ENCODE peak calls at places on chromosomes 1 and 21, in seven cellular contexts. S, W, U, F, C, D and Y are unnamed samples.

GRCh38 chr1:218671573-218671972 is 326.4 kb downstream of the TGFB2 start:
- DNase-seq in W (peak), D (no peak), C (no peak), S (no peak), F (no peak), U (no peak), Y (no peak)

GRCh38 chr21:45109831-45110492 is 35.6 kb downstream of the ADARB1 start:
- DNase-seq in C (no peak), F (no peak), S (peak), D (no peak), U (peak), W (no peak), Y (no peak)

GRCh38 chr1:10612446-10613160 is 137.9 kb downstream of the PEX14 start:
- DNase-seq in D (no peak), C (no peak), U (peak), S (no peak), F (no peak), W (no peak), Y (no peak)

GRCh38 chr1:111323231-111323630 is 32.6 kb downstream of the CHIA start:
- DNase-seq in U (no peak), C (no peak), S (no peak), F (no peak), D (no peak), W (no peak), Y (no peak)

GRCh38 chr1:239958063-239958462 is 133.6 kb upstream of the FMN2 start:
- DNase-seq in C (no peak), D (no peak), W (no peak), S (no peak), U (no peak), F (no peak), Y (no peak)

GRCh38 chr1:158002022-158002629 is 8.7 kb downstream of the KIRREL1 start:
- DNase-seq in C (no peak), U (peak), S (no peak), W (peak), F (peak), D (no peak), Y (peak)

GRCh38 chr1:197471248-197472035 is 203.4 kb downstream of the CRB1 start:
- DNase-seq in F (no peak), S (no peak), U (no peak), C (no peak), W (peak), D (no peak), Y (no peak)

GRCh38 chr1:199394856-199395255 is 632.7 kb upstream of the NR5A2 start:
- DNase-seq in U (no peak), D (peak), C (no peak), W (no peak), F (peak), S (no peak), Y (no peak)

GRCh38 chr1:204377800-204378608 is 18.3 kb upstream of the PLEKHA6 start:
- DNase-seq in D (peak), C (no peak), U (peak), S (peak), W (peak), F (no peak), Y (peak)

GRCh38 chr1:50295553-50295952 is 127.7 kb downstream of the DMRTA2 start:
- DNase-seq in F (no peak), W (no peak), S (no peak), U (no peak), D (no peak), C (no peak), Y (no peak)

GRCh38 chr1:103180660-103181059 is 72.3 kb upstream of the COL11A1 start:
- DNase-seq in D (peak), W (no peak), C (no peak), F (peak), S (no peak), U (no peak), Y (no peak)

GRCh38 chr1:156103521-156103947 is 11.0 kb upstream of the LMNA start:
- DNase-seq in D (peak), S (no peak), F (peak), C (peak), U (no peak), W (no peak), Y (no peak)

GRCh38 chr1:8903908-8904650 is 25.6 kb upstream of the ENO1 start:
- DNase-seq in D (peak), F (peak), C (peak), W (no peak), S (no peak), U (no peak), Y (peak)

GRCh38 chr1:108605633-108606032 is 45.7 kb downstream of the EEIG2 start:
- DNase-seq in F (peak), U (no peak), S (no peak), C (no peak), D (peak), W (no peak), Y (no peak)

GRCh38 chr1:178461104-178461503 is 35.7 kb downstream of the CLEC20A start:
- DNase-seq in C (no peak), F (no peak), D (no peak), S (no peak), W (peak), U (no peak), Y (no peak)

GRCh38 chr1:166905930-166906329 is 29.9 kb upstream of the TADA1 start:
- DNase-seq in D (peak), F (peak), C (no peak), U (no peak), W (no peak), S (no peak), Y (no peak)

GRCh38 chr21:25405991-25406390 is 201.3 kb downstream of the MRPL39 start:
- DNase-seq in U (no peak), C (no peak), W (no peak), D (no peak), F (no peak), S (no peak), Y (no peak)

GRCh38 chr1:168709896-168710305 is 19.1 kb downstream of the DPT start:
- DNase-seq in D (peak), C (no peak), W (no peak), S (no peak), F (peak), U (no peak), Y (no peak)

GRCh38 chr1:245283001-245283400 is 128.2 kb downstream of the KIF26B start:
- DNase-seq in D (no peak), W (no peak), F (no peak), C (no peak), S (no peak), U (no peak), Y (no peak)

GRCh38 chr1:17233675-17234074 is 15.2 kb upstream of the PADI3 start:
- DNase-seq in F (peak), C (peak), D (peak), S (no peak), U (no peak), W (no peak), Y (no peak)
- H3K4me3 ChIP-seq in F (no peak), C (no peak), D (peak), S (no peak), U (no peak), W (no peak), Y (no peak)

GRCh38 chr1:2875677-2876531 is 74.4 kb upstream of the TTC34 start:
- DNase-seq in S (no peak), D (peak), U (no peak), W (no peak), F (peak), C (no peak), Y (no peak)
- H3K4me3 ChIP-seq in S (no peak), D (no peak), U (no peak), W (no peak), F (no peak), C (no peak), Y (no peak)

GRCh38 chr1:230867903-230868735 is at the start of gene C1orf198:
- DNase-seq in S (peak), C (peak), W (peak), D (peak), F (peak), U (peak), Y (peak)

GRCh38 chr1:230870916-230871315 is 2.6 kb upstream of the C1orf198 start:
- DNase-seq in U (no peak), S (no peak), C (no peak), F (no peak), W (no peak), D (no peak), Y (no peak)

GRCh38 chr1:230868736-230869385 is 540 bp upstream of the C1orf198 start:
- DNase-seq in S (peak), D (peak), U (peak), C (peak), W (peak), F (peak), Y (peak)

GRCh38 chr1:230867119-230867902 is 1.0 kb downstream of the C1orf198 start:
- DNase-seq in F (peak), C (no peak), U (no peak), D (peak), S (no peak), W (no peak), Y (no peak)

DNA sequence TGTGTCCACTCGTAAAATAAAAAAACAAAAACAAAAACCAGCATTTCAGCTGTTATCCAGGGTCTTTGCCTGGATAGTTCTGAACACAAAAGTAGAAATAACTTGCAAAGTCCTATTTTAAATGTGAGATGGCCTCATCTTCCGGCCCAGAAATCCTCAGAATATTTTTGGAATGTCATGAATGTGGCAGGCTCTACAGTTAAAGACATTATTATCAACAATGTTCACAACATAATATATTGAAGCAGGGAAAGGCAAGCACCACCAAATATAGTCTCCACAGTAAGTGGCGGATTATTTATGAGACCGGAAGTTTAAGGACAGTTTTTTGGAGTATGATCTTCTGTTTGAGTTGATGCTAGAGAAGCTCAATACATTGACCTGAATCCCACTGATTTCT is 1.2 kb upstream of the C1orf198 start:
- DNase-seq in C (no peak), D (no peak), F (peak), S (no peak), W (no peak), U (no peak), Y (no peak)
- H3K4me3 ChIP-seq in C (peak), D (peak), F (no peak), S (no peak), W (peak), U (peak), Y (peak)

GRCh38 chr1:118982281-118982680 is 5.9 kb downstream of the TBX15 start:
- DNase-seq in U (no peak), C (no peak), F (no peak), W (no peak), D (no peak), S (no peak), Y (no peak)
- H3K4me3 ChIP-seq in U (no peak), C (peak), F (no peak), W (no peak), D (no peak), S (no peak), Y (no peak)

DNA sequence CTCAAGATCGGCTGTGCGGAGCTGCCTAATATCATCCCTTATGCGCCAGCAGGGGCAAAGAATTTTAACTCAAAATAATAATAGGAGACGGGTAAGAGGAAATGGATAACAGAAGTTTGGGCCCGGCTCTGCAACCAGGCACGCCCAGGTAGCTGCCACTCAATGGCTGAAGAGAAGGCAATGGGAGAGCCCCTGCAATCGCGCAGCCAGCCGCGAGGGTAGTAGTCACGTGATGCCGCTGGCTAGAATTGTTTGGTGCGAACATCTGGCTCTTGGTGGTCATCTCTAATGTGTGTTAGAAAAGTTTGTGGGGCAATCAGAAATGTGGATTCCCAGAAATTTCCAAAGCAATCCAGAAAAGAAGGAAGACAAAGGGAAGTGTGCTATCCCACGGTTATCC is 12.3 kb downstream of the BARHL2 start:
- DNase-seq in C (no peak), U (no peak), W (peak), F (no peak), S (no peak), D (no peak), Y (no peak)
- H3K4me3 ChIP-seq in C (no peak), U (no peak), W (no peak), F (no peak), S (no peak), D (no peak), Y (no peak)

GRCh38 chr1:119327436-119328155 is 41.0 kb upstream of the HAO2 start:
- DNase-seq in C (peak), S (peak), W (peak), D (no peak), U (peak), F (no peak), Y (peak)
- H3K4me3 ChIP-seq in C (peak), S (peak), W (peak), D (no peak), U (peak), F (no peak), Y (peak)

DNA sequence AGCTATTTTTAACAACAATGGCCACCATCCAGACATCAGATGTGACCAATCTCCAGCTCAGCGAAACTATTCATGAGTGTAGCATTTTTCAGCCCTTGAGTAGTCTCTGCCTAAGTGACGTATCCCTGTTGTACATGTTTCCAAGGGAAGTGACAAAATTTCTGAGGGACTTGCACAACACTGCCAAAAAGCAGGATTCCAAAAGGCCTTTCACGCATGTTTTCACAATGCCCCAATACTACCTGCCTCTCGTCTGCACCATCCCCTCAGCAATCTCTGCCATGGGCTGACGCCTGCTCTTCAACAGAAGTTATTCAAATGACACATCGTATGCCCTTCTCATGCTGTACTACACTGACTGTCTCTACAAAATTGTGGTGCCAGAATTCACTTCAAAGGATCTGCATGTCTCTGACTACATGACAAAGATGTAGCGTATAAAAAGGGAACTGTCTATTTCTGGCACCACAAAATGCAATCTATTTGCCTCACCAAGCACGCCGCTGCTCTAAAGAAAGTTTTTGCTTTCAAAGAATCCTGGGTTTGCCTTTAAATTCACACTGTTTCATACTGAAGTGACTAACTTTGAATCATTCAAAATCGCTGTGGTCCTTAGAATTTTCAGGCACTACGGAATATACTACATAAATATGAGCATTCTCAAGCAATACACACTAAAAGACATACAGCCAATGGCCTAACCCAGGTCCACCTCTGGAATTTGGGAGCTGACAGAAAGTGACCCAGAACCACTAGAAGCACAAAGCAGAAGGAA is 32.9 kb downstream of the JAK1 start:
- DNase-seq in W (no peak), D (peak), S (no peak), F (peak), C (peak), U (no peak), Y (no peak)
- H3K4me3 ChIP-seq in W (no peak), D (peak), S (no peak), F (peak), C (peak), U (no peak), Y (no peak)